ENCODE peak calls at places on chromosomes 12 and 14, in six cellular contexts. M is fibroblast of lung, S is mesenchymal stem cell, V is astrocyte, F is neuronal stem cell, P is keratinocyte. Y is an unnamed sample.

GRCh38 chr14:69316449-69317391 is 56.8 kb downstream of the GALNT16 start:
- DNase-seq in M (peak), S (peak), V (peak), F (no peak), P (peak), Y (peak)

GRCh38 chr14:21105095-21105494 is 4.2 kb downstream of the TMEM253 start:
- DNase-seq in M (no peak), S (no peak), V (no peak), F (no peak), P (no peak), Y (no peak)

GRCh38 chr12:62761658-62762057 is 173.3 kb downstream of the PPM1H start:
- DNase-seq in M (no peak), S (peak), V (no peak), F (no peak), P (no peak), Y (peak)

GRCh38 chr12:120882055-120882555 is 22.1 kb downstream of the SPPL3 start:
- DNase-seq in M (no peak), S (no peak), V (no peak), F (no peak), P (no peak), Y (no peak)

GRCh38 chr12:32671930-32672785 is 6.9 kb upstream of the DNM1L start:
- DNase-seq in M (peak), S (peak), V (peak), F (peak), P (no peak), Y (peak)

GRCh38 chr12:115209230-115209629 is 525.3 kb upstream of the TBX3 start:
- DNase-seq in M (no peak), S (peak), V (no peak), F (no peak), P (no peak), Y (no peak)

GRCh38 chr14:105086833-105087307 is 21.6 kb upstream of the GPR132 start:
- DNase-seq in M (peak), S (peak), V (peak), F (peak), P (no peak), Y (peak)

GRCh38 chr12:24494401-24494800 is 454.5 kb downstream of the BCAT1 start:
- DNase-seq in M (no peak), S (peak), V (peak), F (no peak), P (no peak), Y (no peak)

GRCh38 chr12:87200289-87200979 is 828.8 kb downstream of the C12orf50 start:
- DNase-seq in M (no peak), S (no peak), V (no peak), F (no peak), P (no peak), Y (no peak)

GRCh38 chr12:82687020-82687951 is 580 bp downstream of the TMTC2 start:
- DNase-seq in M (peak), S (peak), V (peak), F (peak), P (no peak), Y (peak)

GRCh38 chr14:60515244-60515695 is 6.3 kb downstream of the SIX6 start:
- DNase-seq in M (no peak), S (no peak), V (no peak), F (no peak), P (no peak), Y (no peak)

GRCh38 chr12:1932264-1932777 is 13.9 kb upstream of the CACNA2D4 start:
- DNase-seq in M (peak), S (no peak), V (peak), F (no peak), P (no peak), Y (peak)

GRCh38 chr14:76977793-76978730 is 50.4 kb downstream of the IRF2BPL start:
- DNase-seq in M (peak), S (peak), V (peak), F (no peak), P (no peak), Y (peak)

GRCh38 chr14:105240811-105241576 is 7.3 kb upstream of the BTBD6 start:
- DNase-seq in M (no peak), S (no peak), V (no peak), F (no peak), P (no peak), Y (no peak)

GRCh38 chr14:89616425-89617141 is 199.6 kb upstream of the FOXN3 start:
- DNase-seq in M (peak), S (peak), V (no peak), F (no peak), P (no peak), Y (peak)

GRCh38 chr14:22850944-22851790 is 14.8 kb downstream of the MMP14 start:
- DNase-seq in M (peak), S (peak), V (peak), F (no peak), P (peak), Y (peak)

GRCh38 chr12:54418441-54419087 is 502 bp downstream of the ITGA5 start:
- DNase-seq in M (no peak), S (no peak), V (no peak), F (no peak), P (no peak), Y (peak)

GRCh38 chr12:48999371-49000131 is at the start of gene DDN:
- DNase-seq in M (peak), S (peak), V (no peak), F (no peak), P (no peak), Y (peak)

GRCh38 chr12:48997719-48998496 is 1.3 kb downstream of the DDN start:
- DNase-seq in M (no peak), S (peak), V (no peak), F (no peak), P (no peak), Y (no peak)

GRCh38 chr12:49000346-49000745 is 1.2 kb upstream of the DDN start:
- DNase-seq in M (no peak), S (no peak), V (no peak), F (no peak), P (no peak), Y (no peak)

GRCh38 chr12:48996794-48997718 is 2.1 kb downstream of the DDN start:
- DNase-seq in M (peak), S (peak), V (peak), F (no peak), P (no peak), Y (peak)

GRCh38 chr12:48998497-48999353 is 450 bp downstream of the DDN start:
- DNase-seq in M (peak), S (peak), V (no peak), F (no peak), P (no peak), Y (peak)
- H3K4me3 ChIP-seq in M (peak), S (peak), V (peak), F (peak), P (peak), Y (peak)

DNA sequence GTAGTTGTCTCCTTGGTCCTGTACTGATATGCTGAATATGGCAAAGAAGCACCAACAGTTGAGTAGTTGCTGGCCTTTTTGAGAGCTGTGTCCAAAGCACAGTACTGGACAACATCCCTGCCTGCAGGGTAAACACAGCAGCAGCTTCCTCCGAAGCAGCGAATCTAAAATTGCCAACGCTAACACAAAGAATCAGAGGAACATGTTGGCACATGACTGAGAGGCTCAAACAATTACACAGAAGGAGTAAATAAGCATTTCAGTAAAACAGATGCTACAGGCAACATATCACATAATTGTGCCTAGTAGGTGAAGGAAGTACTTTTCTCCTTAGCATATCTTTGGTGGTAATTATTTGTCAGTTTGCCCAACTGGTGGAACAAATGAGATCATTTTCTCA is 52.1 kb downstream of the KICS2 start:
- DNase-seq in M (no peak), S (no peak), V (no peak), F (no peak), P (peak), Y (peak)
- H3K4me2 ChIP-seq in M (no peak), S (no peak), V (no peak), F (no peak), P (peak), Y (peak)

DNA sequence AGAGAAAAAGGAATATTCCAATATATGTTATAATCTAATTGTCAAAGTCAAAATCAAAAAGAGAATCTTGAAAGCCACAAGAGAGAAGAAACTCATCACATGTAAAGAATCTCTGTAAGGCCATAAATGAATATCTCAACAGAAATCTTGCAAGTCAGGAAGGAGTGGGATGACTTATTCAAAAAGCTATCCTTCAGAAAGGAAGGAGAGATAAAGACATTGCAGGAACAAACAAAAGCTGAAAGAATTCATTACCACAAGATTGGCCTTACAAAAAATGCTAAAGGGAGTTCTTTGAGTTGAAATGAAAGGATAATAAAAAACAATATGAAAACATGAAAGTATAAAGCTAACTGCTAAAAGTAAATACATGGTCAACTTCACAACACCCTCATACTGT is 286.8 kb downstream of the LRIG3 start:
- DNase-seq in M (no peak), S (peak), V (peak), F (no peak), P (no peak), Y (peak)
- H3K27ac ChIP-seq in M (no peak), S (no peak), V (no peak), F (no peak), P (no peak), Y (no peak)

GRCh38 chr12:15590180-15590826 is 198.9 kb downstream of the EPS8 start:
- DNase-seq in M (peak), S (peak), V (peak), F (peak), P (no peak), Y (peak)
- H3K4me3 ChIP-seq in M (peak), S (peak), V (peak), F (no peak), P (peak), Y (peak)

GRCh38 chr12:58414398-58414871 is 473.1 kb downstream of the ATP23 start:
- DNase-seq in M (peak), S (peak), V (peak), F (no peak), P (no peak), Y (peak)

GRCh38 chr12:58416211-58416610 is 474.8 kb downstream of the ATP23 start:
- DNase-seq in M (peak), S (peak), V (peak), F (no peak), P (no peak), Y (peak)

GRCh38 chr12:58415716-58416115 is 474.3 kb downstream of the ATP23 start:
- DNase-seq in M (no peak), S (no peak), V (no peak), F (peak), P (no peak), Y (peak)

GRCh38 chr12:58413794-58414193 is 472.4 kb downstream of the ATP23 start:
- DNase-seq in M (peak), S (peak), V (peak), F (no peak), P (no peak), Y (peak)

DNA sequence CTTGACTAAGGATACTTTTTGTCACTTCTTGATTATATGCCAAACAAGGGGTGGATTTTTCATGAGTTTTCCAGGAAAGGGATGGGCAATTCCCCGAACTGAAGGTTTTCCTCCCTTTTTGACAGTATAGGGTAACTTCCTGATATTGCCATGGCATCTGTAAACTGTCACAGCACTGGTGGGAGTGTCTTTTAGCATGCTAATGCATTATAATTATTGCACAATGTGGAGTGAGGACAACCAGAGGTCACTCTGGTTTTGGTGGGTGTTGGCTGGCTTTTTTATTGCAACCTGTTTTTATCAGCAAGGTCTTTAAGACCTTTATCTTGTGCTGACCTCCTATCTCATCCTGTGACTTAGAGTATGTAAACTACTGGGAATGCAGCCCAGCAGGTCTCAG is 471.1 kb downstream of the ATP23 start:
- DNase-seq in M (no peak), S (peak), V (no peak), F (no peak), P (no peak), Y (peak)
- H3K4me2 ChIP-seq in M (no peak), S (no peak), V (no peak), F (no peak), P (no peak), Y (no peak)

GRCh38 chr14:65718629-65719028 is 306.1 kb downstream of the FUT8 start:
- DNase-seq in M (no peak), S (no peak), V (no peak), F (no peak), P (no peak), Y (no peak)

GRCh38 chr14:65723348-65723747 is 310.8 kb downstream of the FUT8 start:
- DNase-seq in M (no peak), S (no peak), V (no peak), F (no peak), P (no peak), Y (no peak)

GRCh38 chr14:65720743-65721142 is 308.2 kb downstream of the FUT8 start:
- DNase-seq in M (no peak), S (no peak), V (no peak), F (no peak), P (no peak), Y (no peak)

GRCh38 chr14:65720171-65720570 is 307.6 kb downstream of the FUT8 start:
- DNase-seq in M (no peak), S (no peak), V (no peak), F (no peak), P (no peak), Y (no peak)
- H3K27ac ChIP-seq in M (no peak), S (no peak), V (no peak), F (no peak), P (no peak), Y (no peak)

DNA sequence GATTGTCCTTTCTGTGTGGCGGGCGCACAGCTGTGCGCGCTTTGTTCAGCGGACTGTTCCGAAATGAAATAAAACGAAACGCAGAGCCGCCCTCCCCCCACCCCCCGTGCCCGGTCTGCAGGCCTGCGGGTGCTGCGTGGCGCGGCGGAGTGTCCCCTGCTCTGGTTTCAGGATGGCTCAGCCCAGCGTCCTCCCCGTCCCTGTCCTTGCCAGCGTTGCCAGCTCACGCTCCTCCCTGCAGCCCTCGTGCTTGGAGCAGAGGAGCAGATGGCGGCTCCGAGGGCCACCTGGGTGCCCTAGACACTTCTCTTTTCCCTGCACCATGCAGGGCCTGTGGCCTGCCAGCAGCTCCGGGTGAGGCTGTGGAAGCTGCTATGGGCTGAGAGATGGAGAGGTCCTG is 17.5 kb upstream of the BEGAIN start:
- DNase-seq in M (no peak), S (no peak), V (no peak), F (no peak), P (no peak), Y (no peak)
- H3K4me3 ChIP-seq in M (no peak), S (no peak), V (no peak), F (no peak), P (no peak), Y (no peak)

GRCh38 chr14:75280448-75280830 is 1.8 kb downstream of the FOS start:
- DNase-seq in M (peak), S (peak), V (no peak), F (no peak), P (no peak), Y (peak)

GRCh38 chr14:75283162-75283883 is 4.7 kb downstream of the FOS start:
- DNase-seq in M (peak), S (peak), V (peak), F (no peak), P (no peak), Y (peak)

GRCh38 chr14:75282166-75282547 is 3.5 kb downstream of the FOS start:
- DNase-seq in M (peak), S (peak), V (peak), F (no peak), P (no peak), Y (peak)

GRCh38 chr14:75280831-75281690 is 2.4 kb downstream of the FOS start:
- DNase-seq in M (peak), S (peak), V (no peak), F (no peak), P (no peak), Y (peak)

DNA sequence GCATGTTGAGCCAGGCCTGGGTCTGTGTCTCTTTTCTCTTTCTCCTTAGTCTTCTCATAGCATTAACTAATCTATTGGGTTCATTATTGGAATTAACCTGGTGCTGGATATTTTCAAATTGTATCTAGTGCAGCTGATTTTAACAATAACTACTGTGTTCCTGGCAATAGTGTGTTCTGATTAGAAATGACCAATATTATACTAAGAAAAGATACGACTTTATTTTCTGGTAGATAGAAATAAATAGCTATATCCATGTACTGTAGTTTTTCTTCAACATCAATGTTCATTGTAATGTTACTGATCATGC is 3.0 kb downstream of the FOS start:
- DNase-seq in M (no peak), S (no peak), V (no peak), F (no peak), P (no peak), Y (no peak)
- H3K4me2 ChIP-seq in M (no peak), S (no peak), V (peak), F (peak), P (peak), Y (no peak)

GRCh38 chr12:123935956-123936355 is 36.7 kb downstream of the CCDC92 start:
- DNase-seq in M (no peak), S (no peak), V (no peak), F (no peak), P (no peak), Y (no peak)

GRCh38 chr12:123936471-123936870 is 36.2 kb downstream of the CCDC92 start:
- DNase-seq in M (no peak), S (no peak), V (no peak), F (no peak), P (no peak), Y (no peak)

GRCh38 chr12:123936956-123937706 is 35.5 kb downstream of the CCDC92 start:
- DNase-seq in M (no peak), S (no peak), V (no peak), F (no peak), P (no peak), Y (no peak)

GRCh38 chr12:123938679-123939480 is 33.8 kb downstream of the CCDC92 start:
- DNase-seq in M (no peak), S (no peak), V (no peak), F (no peak), P (no peak), Y (peak)

DNA sequence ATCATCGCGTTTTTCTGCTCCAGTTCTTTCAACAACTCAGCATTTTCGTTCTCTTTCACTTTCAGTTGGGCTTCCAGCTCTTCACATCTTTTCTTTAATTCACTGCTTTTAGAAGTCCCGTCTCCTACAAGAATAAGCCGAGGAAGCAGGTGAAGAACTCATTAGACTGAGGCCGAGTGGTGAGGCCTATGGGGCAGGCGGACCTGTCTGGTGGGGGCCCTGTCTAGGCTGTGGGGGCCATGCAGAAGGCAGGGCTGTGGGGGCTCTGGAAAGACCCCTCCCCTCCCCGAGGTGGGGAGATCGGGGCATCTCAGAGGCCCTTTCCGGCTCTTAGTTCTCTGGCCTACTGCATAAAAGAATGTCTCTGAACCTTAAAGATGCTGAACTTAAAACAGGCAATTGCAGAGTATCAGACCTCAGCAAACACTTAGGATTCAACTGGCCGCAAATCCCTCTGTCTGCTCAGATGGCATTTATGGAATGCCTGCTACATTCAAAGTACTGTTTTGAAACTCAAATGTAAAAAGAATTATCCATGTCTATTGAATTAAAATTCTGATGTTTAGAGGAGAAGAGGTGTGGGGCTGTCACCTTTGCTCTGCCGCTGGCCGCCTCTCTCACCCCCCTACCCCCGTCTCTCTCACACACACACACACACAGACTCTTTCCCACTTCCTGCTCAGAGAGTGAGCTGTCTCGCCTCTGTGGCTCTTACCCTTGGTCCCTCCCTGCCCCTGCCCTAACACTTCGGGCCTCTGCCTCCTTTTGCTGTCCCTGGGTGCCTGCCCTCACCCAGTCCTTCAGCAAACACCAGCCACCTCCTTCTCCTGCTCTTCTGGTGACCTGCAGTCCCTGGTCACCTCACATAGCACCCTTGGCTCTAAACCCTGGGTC is 34.7 kb downstream of the CCDC92 start:
- DNase-seq in M (no peak), S (peak), V (peak), F (no peak), P (no peak), Y (no peak)
- H3K27ac ChIP-seq in M (no peak), S (peak), V (peak), F (no peak), P (no peak), Y (no peak)

Y was measured in GM23248.